ENCODE peak calls at places on chromosomes 6 and 20, in nine cellular contexts. One of them, this sample, is unnamed.

GRCh38 chr6:53436904-53437303 is 88.2 kb upstream of the ELOVL5 start:
- DNase-seq in cardiac muscle cell: no peak
- DNase-seq in CD8-positive, alpha-beta T cell: no peak
- DNase-seq in pancreas: no peak
- DNase-seq in small intestine: no peak
- DNase-seq in lower lobe of right lung: no peak
- DNase-seq in transverse colon: no peak
- DNase-seq in CD4-positive, alpha-beta T cell: no peak
- DNase-seq in BE2C: no peak
- DNase-seq in this sample: no peak

GRCh38 chr6:126553856-126554255 is 213.9 kb downstream of the CENPW start:
- DNase-seq in cardiac muscle cell: no peak
- DNase-seq in CD8-positive, alpha-beta T cell: no peak
- DNase-seq in pancreas: no peak
- DNase-seq in small intestine: no peak
- DNase-seq in lower lobe of right lung: no peak
- DNase-seq in transverse colon: no peak
- DNase-seq in CD4-positive, alpha-beta T cell: no peak
- DNase-seq in BE2C: no peak
- DNase-seq in this sample: no peak

GRCh38 chr6:144104898-144105487 is 9.6 kb upstream of the SF3B5 start:
- DNase-seq in cardiac muscle cell: peak; percentile 84
- DNase-seq in CD8-positive, alpha-beta T cell: no peak
- DNase-seq in pancreas: no peak
- DNase-seq in small intestine: peak; percentile 66
- DNase-seq in lower lobe of right lung: no peak
- DNase-seq in transverse colon: no peak
- DNase-seq in CD4-positive, alpha-beta T cell: no peak
- DNase-seq in BE2C: peak; percentile 28
- DNase-seq in this sample: no peak

GRCh38 chr6:54431466-54431865 is 123.2 kb downstream of the TINAG start:
- DNase-seq in cardiac muscle cell: no peak
- DNase-seq in CD8-positive, alpha-beta T cell: no peak
- DNase-seq in pancreas: no peak
- DNase-seq in small intestine: no peak
- DNase-seq in lower lobe of right lung: no peak
- DNase-seq in transverse colon: no peak
- DNase-seq in CD4-positive, alpha-beta T cell: no peak
- DNase-seq in BE2C: no peak
- DNase-seq in this sample: no peak

GRCh38 chr6:215335-216034 is 76.8 kb upstream of the DUSP22 start:
- DNase-seq in cardiac muscle cell: no peak
- DNase-seq in CD8-positive, alpha-beta T cell: peak; percentile 32
- DNase-seq in pancreas: no peak
- DNase-seq in small intestine: no peak
- DNase-seq in lower lobe of right lung: peak; percentile 54
- DNase-seq in transverse colon: no peak
- DNase-seq in CD4-positive, alpha-beta T cell: peak; percentile 48
- DNase-seq in BE2C: no peak
- DNase-seq in this sample: no peak

GRCh38 chr20:37042986-37043972 is 52.5 kb downstream of the RBL1 start:
- DNase-seq in cardiac muscle cell: no peak
- DNase-seq in CD8-positive, alpha-beta T cell: peak; percentile 4
- DNase-seq in pancreas: no peak
- DNase-seq in small intestine: peak; percentile 8
- DNase-seq in lower lobe of right lung: no peak
- DNase-seq in transverse colon: peak; percentile 9
- DNase-seq in CD4-positive, alpha-beta T cell: no peak
- DNase-seq in BE2C: no peak
- DNase-seq in this sample: no peak

GRCh38 chr6:43093361-43094289 is 17.5 kb downstream of the PTK7 start:
- DNase-seq in cardiac muscle cell: no peak
- DNase-seq in CD8-positive, alpha-beta T cell: no peak
- DNase-seq in pancreas: no peak
- DNase-seq in small intestine: peak; percentile 82
- DNase-seq in lower lobe of right lung: no peak
- DNase-seq in transverse colon: peak; percentile 29
- DNase-seq in CD4-positive, alpha-beta T cell: no peak
- DNase-seq in BE2C: no peak
- DNase-seq in this sample: no peak

GRCh38 chr6:138446821-138447220 is 42.8 kb downstream of the HEBP2 start:
- DNase-seq in cardiac muscle cell: no peak
- DNase-seq in CD8-positive, alpha-beta T cell: no peak
- DNase-seq in pancreas: no peak
- DNase-seq in small intestine: no peak
- DNase-seq in lower lobe of right lung: no peak
- DNase-seq in transverse colon: no peak
- DNase-seq in CD4-positive, alpha-beta T cell: no peak
- DNase-seq in BE2C: no peak
- DNase-seq in this sample: no peak

GRCh38 chr6:96458771-96459170 is 62.8 kb upstream of the UFL1 start:
- DNase-seq in cardiac muscle cell: no peak
- DNase-seq in CD8-positive, alpha-beta T cell: no peak
- DNase-seq in pancreas: no peak
- DNase-seq in small intestine: no peak
- DNase-seq in lower lobe of right lung: no peak
- DNase-seq in transverse colon: no peak
- DNase-seq in CD4-positive, alpha-beta T cell: no peak
- DNase-seq in BE2C: no peak
- DNase-seq in this sample: no peak

GRCh38 chr6:136396908-136397307 is 107.3 kb upstream of the BCLAF1 start:
- DNase-seq in cardiac muscle cell: no peak
- DNase-seq in CD8-positive, alpha-beta T cell: no peak
- DNase-seq in pancreas: no peak
- DNase-seq in small intestine: no peak
- DNase-seq in lower lobe of right lung: no peak
- DNase-seq in transverse colon: no peak
- DNase-seq in CD4-positive, alpha-beta T cell: no peak
- DNase-seq in BE2C: no peak
- DNase-seq in this sample: no peak

GRCh38 chr6:134678436-134678889 is 271.4 kb downstream of the ALDH8A1 start:
- DNase-seq in cardiac muscle cell: no peak
- DNase-seq in CD8-positive, alpha-beta T cell: no peak
- DNase-seq in pancreas: peak; percentile 64
- DNase-seq in small intestine: peak; percentile 96
- DNase-seq in lower lobe of right lung: no peak
- DNase-seq in transverse colon: peak; percentile 86
- DNase-seq in CD4-positive, alpha-beta T cell: no peak
- DNase-seq in BE2C: peak; percentile 62
- DNase-seq in this sample: no peak

GRCh38 chr20:35870541-35871307 is 83.6 kb downstream of the SCAND1 start:
- DNase-seq in cardiac muscle cell: no peak
- DNase-seq in CD8-positive, alpha-beta T cell: no peak
- DNase-seq in pancreas: no peak
- DNase-seq in small intestine: no peak
- DNase-seq in lower lobe of right lung: no peak
- DNase-seq in transverse colon: no peak
- DNase-seq in CD4-positive, alpha-beta T cell: no peak
- DNase-seq in BE2C: no peak
- DNase-seq in this sample: no peak

GRCh38 chr6:157652601-157653363 is 170.3 kb upstream of the SNX9 start:
- DNase-seq in cardiac muscle cell: no peak
- DNase-seq in CD8-positive, alpha-beta T cell: no peak
- DNase-seq in pancreas: peak; percentile 66
- DNase-seq in small intestine: no peak
- DNase-seq in lower lobe of right lung: no peak
- DNase-seq in transverse colon: no peak
- DNase-seq in CD4-positive, alpha-beta T cell: no peak
- DNase-seq in BE2C: no peak
- DNase-seq in this sample: peak; percentile 30

GRCh38 chr20:45320948-45321595 is 13.0 kb upstream of the MATN4 start:
- DNase-seq in cardiac muscle cell: no peak
- DNase-seq in CD8-positive, alpha-beta T cell: no peak
- DNase-seq in pancreas: no peak
- DNase-seq in small intestine: no peak
- DNase-seq in lower lobe of right lung: no peak
- DNase-seq in transverse colon: no peak
- DNase-seq in CD4-positive, alpha-beta T cell: no peak
- DNase-seq in BE2C: no peak
- DNase-seq in this sample: no peak

GRCh38 chr6:152636675-152637421 is at the start of gene SYNE1:
- DNase-seq in cardiac muscle cell: peak; percentile 66
- DNase-seq in CD8-positive, alpha-beta T cell: no peak
- DNase-seq in pancreas: peak; percentile 26
- DNase-seq in small intestine: no peak
- DNase-seq in lower lobe of right lung: peak; percentile 78
- DNase-seq in transverse colon: no peak
- DNase-seq in CD4-positive, alpha-beta T cell: no peak
- DNase-seq in BE2C: peak; percentile 37
- DNase-seq in this sample: peak; percentile 47

GRCh38 chr6:139152088-139152891 is 17.4 kb downstream of the HECA start:
- DNase-seq in cardiac muscle cell: no peak
- DNase-seq in CD8-positive, alpha-beta T cell: no peak
- DNase-seq in pancreas: no peak
- DNase-seq in small intestine: no peak
- DNase-seq in lower lobe of right lung: no peak
- DNase-seq in transverse colon: no peak
- DNase-seq in CD4-positive, alpha-beta T cell: no peak
- DNase-seq in BE2C: no peak
- DNase-seq in this sample: no peak

GRCh38 chr20:62085206-62085605 is 19.5 kb upstream of the TAF4 start:
- DNase-seq in cardiac muscle cell: no peak
- DNase-seq in CD8-positive, alpha-beta T cell: no peak
- DNase-seq in pancreas: no peak
- DNase-seq in small intestine: no peak
- DNase-seq in lower lobe of right lung: no peak
- DNase-seq in transverse colon: no peak
- DNase-seq in CD4-positive, alpha-beta T cell: no peak
- DNase-seq in BE2C: no peak
- DNase-seq in this sample: no peak

GRCh38 chr20:48812600-48813445 is 15.0 kb downstream of the PREX1 start:
- DNase-seq in cardiac muscle cell: no peak
- DNase-seq in CD8-positive, alpha-beta T cell: no peak
- DNase-seq in pancreas: no peak
- DNase-seq in small intestine: no peak
- DNase-seq in lower lobe of right lung: no peak
- DNase-seq in transverse colon: no peak
- DNase-seq in CD4-positive, alpha-beta T cell: no peak
- DNase-seq in BE2C: no peak
- DNase-seq in this sample: peak; percentile 45

GRCh38 chr6:37646097-37646864 is 51.4 kb downstream of the MDGA1 start:
- DNase-seq in cardiac muscle cell: no peak
- DNase-seq in CD8-positive, alpha-beta T cell: no peak
- DNase-seq in pancreas: no peak
- DNase-seq in small intestine: no peak
- DNase-seq in lower lobe of right lung: no peak
- DNase-seq in transverse colon: no peak
- DNase-seq in CD4-positive, alpha-beta T cell: no peak
- DNase-seq in BE2C: no peak
- DNase-seq in this sample: no peak

GRCh38 chr6:152273002-152273401 is 364.2 kb downstream of the SYNE1 start:
- DNase-seq in cardiac muscle cell: no peak
- DNase-seq in CD8-positive, alpha-beta T cell: no peak
- DNase-seq in pancreas: no peak
- DNase-seq in small intestine: no peak
- DNase-seq in lower lobe of right lung: no peak
- DNase-seq in transverse colon: peak; percentile 17
- DNase-seq in CD4-positive, alpha-beta T cell: no peak
- DNase-seq in BE2C: no peak
- DNase-seq in this sample: no peak

DNA sequence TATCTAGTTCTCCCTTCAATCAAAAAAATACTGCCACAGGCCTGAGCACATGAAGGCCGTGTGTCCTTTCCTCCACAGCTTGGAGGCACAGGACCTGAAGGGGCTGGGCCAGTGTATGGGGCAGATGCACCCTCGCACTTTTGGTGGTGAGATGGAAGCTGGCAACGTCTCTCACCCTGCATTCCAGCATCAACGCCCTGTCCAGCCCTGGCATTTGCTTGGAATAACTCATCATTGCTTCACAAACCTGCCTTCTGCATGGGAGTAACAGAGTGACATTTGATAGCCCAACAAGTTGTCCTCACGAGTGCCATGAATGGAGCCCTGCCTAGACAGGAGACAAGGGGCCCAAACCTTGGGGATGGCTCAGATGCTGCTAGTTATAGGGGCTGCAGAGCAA is 257.9 kb downstream of the SMOC2 start:
- DNase-seq in cardiac muscle cell: no peak
- DNase-seq in CD8-positive, alpha-beta T cell: no peak
- DNase-seq in pancreas: no peak
- DNase-seq in small intestine: no peak
- DNase-seq in lower lobe of right lung: no peak
- DNase-seq in transverse colon: no peak
- DNase-seq in CD4-positive, alpha-beta T cell: no peak
- DNase-seq in BE2C: no peak
- DNase-seq in this sample: no peak
- H3K9me3 ChIP-seq in cardiac muscle cell: no peaks in the 10 kb centered on the region
- H3K9me3 ChIP-seq in CD8-positive, alpha-beta T cell: no peaks in the 10 kb centered on the region
- H3K9me3 ChIP-seq in pancreas: no peaks in the 10 kb centered on the region
- H3K9me3 ChIP-seq in small intestine: no peaks in the 10 kb centered on the region
- H3K9me3 ChIP-seq in lower lobe of right lung: no peaks in the 10 kb centered on the region
- H3K9me3 ChIP-seq in transverse colon: no peaks in the 10 kb centered on the region
- H3K9me3 ChIP-seq in CD4-positive, alpha-beta T cell: no peaks in the 10 kb centered on the region
- H3K9me3 ChIP-seq in BE2C: no peaks in the 10 kb centered on the region
- H3K9me3 ChIP-seq in this sample: no peaks in the 10 kb centered on the region

GRCh38 chr6:15945593-15946159 is 183.2 kb upstream of the MYLIP start:
- DNase-seq in cardiac muscle cell: no peak
- DNase-seq in CD8-positive, alpha-beta T cell: no peak
- DNase-seq in pancreas: no peak
- DNase-seq in small intestine: no peak
- DNase-seq in lower lobe of right lung: no peak
- DNase-seq in transverse colon: no peak
- DNase-seq in CD4-positive, alpha-beta T cell: no peak
- DNase-seq in BE2C: no peak
- DNase-seq in this sample: no peak
- H3K27me3 ChIP-seq in cardiac muscle cell: no peaks in the 10 kb centered on the region
- H3K27me3 ChIP-seq in CD8-positive, alpha-beta T cell: no peaks in the 10 kb centered on the region
- H3K27me3 ChIP-seq in pancreas: no peaks in the 10 kb centered on the region
- H3K27me3 ChIP-seq in small intestine: no peaks in the 10 kb centered on the region
- H3K27me3 ChIP-seq in lower lobe of right lung: no peaks in the 10 kb centered on the region
- H3K27me3 ChIP-seq in transverse colon: no peaks in the 10 kb centered on the region
- H3K27me3 ChIP-seq in CD4-positive, alpha-beta T cell: no peaks in the 10 kb centered on the region
- H3K27me3 ChIP-seq in BE2C: no peaks in the 10 kb centered on the region
- H3K27me3 ChIP-seq in this sample: no peaks in the 10 kb centered on the region

GRCh38 chr20:8972963-8973362 is 95.9 kb upstream of the PLCB4 start:
- DNase-seq in cardiac muscle cell: no peak
- DNase-seq in CD8-positive, alpha-beta T cell: no peak
- DNase-seq in pancreas: no peak
- DNase-seq in small intestine: no peak
- DNase-seq in lower lobe of right lung: no peak
- DNase-seq in transverse colon: no peak
- DNase-seq in CD4-positive, alpha-beta T cell: no peak
- DNase-seq in BE2C: no peak
- DNase-seq in this sample: no peak
- H3K9me3 ChIP-seq in cardiac muscle cell: no peaks in the 10 kb centered on the region
- H3K9me3 ChIP-seq in CD8-positive, alpha-beta T cell: no peaks in the 10 kb centered on the region
- H3K9me3 ChIP-seq in pancreas: no peaks in the 10 kb centered on the region
- H3K9me3 ChIP-seq in small intestine: no peaks in the 10 kb centered on the region
- H3K9me3 ChIP-seq in lower lobe of right lung: no peaks in the 10 kb centered on the region
- H3K9me3 ChIP-seq in transverse colon: no peaks in the 10 kb centered on the region
- H3K9me3 ChIP-seq in CD4-positive, alpha-beta T cell: no peaks in the 10 kb centered on the region
- H3K9me3 ChIP-seq in BE2C: no peaks in the 10 kb centered on the region
- H3K9me3 ChIP-seq in this sample: peaks cover under 1% of the 10 kb centered on the region

DNA sequence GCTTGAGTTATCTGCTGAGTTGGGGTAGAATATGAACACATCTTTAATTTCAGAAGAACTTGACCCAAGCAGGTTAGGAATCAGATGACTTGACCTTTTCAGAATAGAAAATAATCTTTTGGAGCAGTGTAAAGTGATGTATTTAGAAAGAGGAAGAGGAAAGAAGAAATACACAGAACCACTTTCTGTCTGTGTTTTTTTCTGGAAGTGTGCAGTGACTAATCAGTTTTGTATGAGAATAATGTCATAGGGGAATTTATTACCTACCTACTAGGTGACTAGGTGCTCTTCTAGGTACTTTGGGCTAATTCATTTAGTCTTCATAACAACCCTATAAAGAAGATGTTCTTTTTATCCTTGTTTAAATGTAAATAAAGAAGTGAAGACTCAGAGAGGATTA is 3.0 kb downstream of the PPP1R14C start:
- DNase-seq in cardiac muscle cell: no peak
- DNase-seq in CD8-positive, alpha-beta T cell: no peak
- DNase-seq in pancreas: no peak
- DNase-seq in small intestine: no peak
- DNase-seq in lower lobe of right lung: no peak
- DNase-seq in transverse colon: no peak
- DNase-seq in CD4-positive, alpha-beta T cell: no peak
- DNase-seq in BE2C: no peak
- DNase-seq in this sample: no peak
- H3K27me3 ChIP-seq in cardiac muscle cell: peaks cover 35% of the 10 kb centered on the region
- H3K27me3 ChIP-seq in CD8-positive, alpha-beta T cell: peaks cover 7% of the 10 kb centered on the region
- H3K27me3 ChIP-seq in pancreas: no peaks in the 10 kb centered on the region
- H3K27me3 ChIP-seq in small intestine: peaks cover 14% of the 10 kb centered on the region
- H3K27me3 ChIP-seq in lower lobe of right lung: peaks cover 44% of the 10 kb centered on the region
- H3K27me3 ChIP-seq in transverse colon: peaks cover 79% of the 10 kb centered on the region
- H3K27me3 ChIP-seq in CD4-positive, alpha-beta T cell: peaks cover 48% of the 10 kb centered on the region
- H3K27me3 ChIP-seq in BE2C: peaks cover 63% of the 10 kb centered on the region
- H3K27me3 ChIP-seq in this sample: peaks cover 1% of the 10 kb centered on the region

This sample was measured in aorta.